ENCODE peak calls at places on chromosomes 12 and 14, in seven cellular contexts. One of them, this sample, is unnamed.

GRCh38 chr12:126617312-126617711 is 1552.1 kb downstream of the AACS start:
- DNase-seq in lower leg skin: no peak
- DNase-seq in fibroblast of mammary gland: peak
- DNase-seq in foreskin keratinocyte: no peak
- DNase-seq in tibial nerve: no peak
- DNase-seq in AG10803: no peak
- DNase-seq in Peyer's patch: no peak
- DNase-seq in this sample: no peak

GRCh38 chr14:67622675-67623074 is 3.0 kb downstream of the ARG2 start:
- DNase-seq in fibroblast of mammary gland: peak
- DNase-seq in lower leg skin: peak
- DNase-seq in foreskin keratinocyte: peak
- DNase-seq in AG10803: peak
- DNase-seq in Peyer's patch: no peak
- DNase-seq in tibial nerve: no peak
- DNase-seq in this sample: no peak

GRCh38 chr14:63229330-63230059 is 25.3 kb downstream of the RHOJ start:
- DNase-seq in foreskin keratinocyte: no peak
- DNase-seq in Peyer's patch: no peak
- DNase-seq in lower leg skin: no peak
- DNase-seq in tibial nerve: no peak
- DNase-seq in fibroblast of mammary gland: no peak
- DNase-seq in AG10803: no peak
- DNase-seq in this sample: no peak

GRCh38 chr14:32342151-32342853 is 13.2 kb downstream of the AKAP6 start:
- DNase-seq in fibroblast of mammary gland: peak
- DNase-seq in AG10803: no peak
- DNase-seq in foreskin keratinocyte: peak
- DNase-seq in tibial nerve: no peak
- DNase-seq in Peyer's patch: no peak
- DNase-seq in lower leg skin: no peak
- DNase-seq in this sample: no peak

GRCh38 chr14:70872678-70873020 is 34.6 kb upstream of the PCNX1 start:
- DNase-seq in tibial nerve: no peak
- DNase-seq in Peyer's patch: no peak
- DNase-seq in AG10803: no peak
- DNase-seq in foreskin keratinocyte: no peak
- DNase-seq in lower leg skin: no peak
- DNase-seq in fibroblast of mammary gland: no peak
- DNase-seq in this sample: no peak

GRCh38 chr14:85131523-85131922 is 398.4 kb upstream of the FLRT2 start:
- DNase-seq in tibial nerve: no peak
- DNase-seq in lower leg skin: no peak
- DNase-seq in foreskin keratinocyte: peak
- DNase-seq in AG10803: no peak
- DNase-seq in fibroblast of mammary gland: no peak
- DNase-seq in Peyer's patch: no peak
- DNase-seq in this sample: no peak

GRCh38 chr14:93017341-93017797 is 94.4 kb downstream of the CHGA start:
- DNase-seq in lower leg skin: no peak
- DNase-seq in foreskin keratinocyte: no peak
- DNase-seq in AG10803: no peak
- DNase-seq in fibroblast of mammary gland: no peak
- DNase-seq in tibial nerve: peak
- DNase-seq in Peyer's patch: no peak
- DNase-seq in this sample: no peak

GRCh38 chr12:84502907-84503787 is 409.5 kb downstream of the SLC6A15 start:
- DNase-seq in tibial nerve: no peak
- DNase-seq in lower leg skin: no peak
- DNase-seq in fibroblast of mammary gland: peak
- DNase-seq in AG10803: peak
- DNase-seq in Peyer's patch: no peak
- DNase-seq in foreskin keratinocyte: peak
- DNase-seq in this sample: no peak

GRCh38 chr12:56995930-56996496 is 10.3 kb downstream of the ZBTB39 start:
- DNase-seq in lower leg skin: no peak
- DNase-seq in tibial nerve: no peak
- DNase-seq in foreskin keratinocyte: no peak
- DNase-seq in AG10803: no peak
- DNase-seq in fibroblast of mammary gland: no peak
- DNase-seq in Peyer's patch: peak
- DNase-seq in this sample: no peak

GRCh38 chr14:90275455-90275814 is 19.1 kb downstream of the PSMC1 start:
- DNase-seq in Peyer's patch: no peak
- DNase-seq in AG10803: no peak
- DNase-seq in tibial nerve: no peak
- DNase-seq in foreskin keratinocyte: no peak
- DNase-seq in lower leg skin: no peak
- DNase-seq in fibroblast of mammary gland: no peak
- DNase-seq in this sample: no peak

GRCh38 chr12:46005823-46006222 is 15.4 kb upstream of the SCAF11 start:
- DNase-seq in fibroblast of mammary gland: no peak
- DNase-seq in tibial nerve: no peak
- DNase-seq in foreskin keratinocyte: no peak
- DNase-seq in lower leg skin: no peak
- DNase-seq in Peyer's patch: no peak
- DNase-seq in AG10803: no peak
- DNase-seq in this sample: no peak

GRCh38 chr12:80939231-80939950 is 1.7 kb upstream of the LIN7A start:
- DNase-seq in AG10803: peak
- DNase-seq in lower leg skin: no peak
- DNase-seq in Peyer's patch: no peak
- DNase-seq in fibroblast of mammary gland: peak
- DNase-seq in tibial nerve: no peak
- DNase-seq in foreskin keratinocyte: no peak
- DNase-seq in this sample: no peak

GRCh38 chr12:105773501-105773900 is 365.3 kb downstream of the NUAK1 start:
- DNase-seq in lower leg skin: no peak
- DNase-seq in AG10803: peak
- DNase-seq in fibroblast of mammary gland: no peak
- DNase-seq in tibial nerve: no peak
- DNase-seq in Peyer's patch: no peak
- DNase-seq in foreskin keratinocyte: no peak
- DNase-seq in this sample: no peak

GRCh38 chr14:33996450-33996849 is 45.6 kb upstream of the EGLN3 start:
- DNase-seq in Peyer's patch: no peak
- DNase-seq in tibial nerve: no peak
- DNase-seq in lower leg skin: no peak
- DNase-seq in AG10803: no peak
- DNase-seq in foreskin keratinocyte: no peak
- DNase-seq in fibroblast of mammary gland: no peak
- DNase-seq in this sample: no peak

GRCh38 chr12:124694846-124695497 is 127.6 kb upstream of the NCOR2 start:
- DNase-seq in foreskin keratinocyte: peak
- DNase-seq in tibial nerve: no peak
- DNase-seq in AG10803: peak
- DNase-seq in lower leg skin: no peak
- DNase-seq in fibroblast of mammary gland: peak
- DNase-seq in Peyer's patch: no peak
- DNase-seq in this sample: peak

GRCh38 chr12:106147956-106148355 is 9.2 kb upstream of the NUAK1 start:
- DNase-seq in Peyer's patch: no peak
- DNase-seq in tibial nerve: no peak
- DNase-seq in fibroblast of mammary gland: no peak
- DNase-seq in AG10803: no peak
- DNase-seq in foreskin keratinocyte: no peak
- DNase-seq in lower leg skin: no peak
- DNase-seq in this sample: no peak

GRCh38 chr12:126160912-126161311 is 1095.7 kb downstream of the AACS start:
- DNase-seq in AG10803: no peak
- DNase-seq in lower leg skin: no peak
- DNase-seq in tibial nerve: no peak
- DNase-seq in foreskin keratinocyte: no peak
- DNase-seq in fibroblast of mammary gland: no peak
- DNase-seq in Peyer's patch: no peak
- DNase-seq in this sample: no peak

GRCh38 chr12:85805654-85806053 is 30.6 kb downstream of the RASSF9 start:
- DNase-seq in AG10803: peak
- DNase-seq in foreskin keratinocyte: no peak
- DNase-seq in Peyer's patch: no peak
- DNase-seq in fibroblast of mammary gland: peak
- DNase-seq in lower leg skin: no peak
- DNase-seq in tibial nerve: no peak
- DNase-seq in this sample: no peak

GRCh38 chr12:52401526-52401925 is 4.6 kb downstream of the KRT82 start:
- DNase-seq in AG10803: no peak
- DNase-seq in Peyer's patch: no peak
- DNase-seq in fibroblast of mammary gland: no peak
- DNase-seq in tibial nerve: no peak
- DNase-seq in foreskin keratinocyte: no peak
- DNase-seq in lower leg skin: no peak
- DNase-seq in this sample: no peak

GRCh38 chr14:99715266-99716000 is 31.3 kb downstream of the CYP46A1 start:
- DNase-seq in tibial nerve: no peak
- DNase-seq in fibroblast of mammary gland: no peak
- DNase-seq in AG10803: no peak
- DNase-seq in lower leg skin: peak
- DNase-seq in Peyer's patch: peak
- DNase-seq in foreskin keratinocyte: no peak
- DNase-seq in this sample: no peak

GRCh38 chr14:104709387-104710019 is 14.5 kb upstream of the ADSS1 start:
- DNase-seq in fibroblast of mammary gland: no peak
- DNase-seq in tibial nerve: no peak
- DNase-seq in AG10803: no peak
- DNase-seq in foreskin keratinocyte: no peak
- DNase-seq in Peyer's patch: no peak
- DNase-seq in lower leg skin: no peak
- DNase-seq in this sample: no peak

GRCh38 chr14:63192085-63192484 is 12.2 kb upstream of the RHOJ start:
- DNase-seq in foreskin keratinocyte: peak
- DNase-seq in tibial nerve: no peak
- DNase-seq in Peyer's patch: no peak
- DNase-seq in AG10803: no peak
- DNase-seq in lower leg skin: no peak
- DNase-seq in fibroblast of mammary gland: peak
- DNase-seq in this sample: no peak

DNA sequence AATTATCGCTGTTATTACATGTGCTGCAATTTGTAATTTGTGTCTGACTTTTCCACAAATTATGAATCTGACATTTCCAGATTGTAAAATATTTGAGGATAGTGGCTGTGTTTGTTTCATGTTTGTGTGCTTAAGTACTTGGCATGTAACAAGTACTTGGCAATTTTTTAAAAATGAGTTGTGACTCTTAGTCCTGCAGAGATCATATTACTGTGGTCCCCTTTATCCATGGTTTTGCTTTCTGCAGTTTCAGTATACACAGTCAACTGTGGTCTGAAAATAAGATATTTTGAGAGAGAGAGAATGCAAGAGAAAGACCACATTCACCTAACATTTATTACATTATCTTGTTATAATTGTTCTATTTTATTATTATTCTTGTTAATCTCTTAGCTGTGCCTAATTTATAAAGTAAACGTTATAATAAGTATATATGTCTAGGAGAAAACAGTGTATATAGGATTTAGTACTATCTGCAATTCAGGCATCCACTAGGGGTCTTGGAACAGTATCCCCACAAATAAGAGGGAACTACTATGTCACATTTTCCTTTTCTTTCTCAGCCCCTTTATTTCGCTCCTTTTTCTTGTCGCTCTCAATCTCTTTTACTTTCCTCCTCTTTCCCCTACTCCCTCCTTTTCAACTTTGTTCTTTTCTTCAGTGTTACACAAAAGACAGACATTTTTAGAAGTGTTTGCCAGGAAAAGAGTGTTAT is 176.1 kb downstream of the FUT8 start:
- DNase-seq in tibial nerve: no peak
- DNase-seq in foreskin keratinocyte: no peak
- DNase-seq in AG10803: peak
- DNase-seq in lower leg skin: no peak
- DNase-seq in Peyer's patch: no peak
- DNase-seq in fibroblast of mammary gland: peak
- DNase-seq in this sample: no peak
- TF ChIP-seq CTCF in tibial nerve: no peak
- TF ChIP-seq CTCF in foreskin keratinocyte: no peak
- TF ChIP-seq CTCF in AG10803: no peak
- TF ChIP-seq CTCF in lower leg skin: no peak
- TF ChIP-seq CTCF in Peyer's patch: no peak
- TF ChIP-seq CTCF in fibroblast of mammary gland: no peak
- TF ChIP-seq CTCF in this sample: no peak

GRCh38 chr12:100557357-100557756 is 16.1 kb upstream of the GAS2L3 start:
- DNase-seq in Peyer's patch: no peak
- DNase-seq in lower leg skin: no peak
- DNase-seq in AG10803: no peak
- DNase-seq in tibial nerve: no peak
- DNase-seq in foreskin keratinocyte: no peak
- DNase-seq in fibroblast of mammary gland: no peak
- DNase-seq in this sample: no peak

GRCh38 chr12:100555722-100556121 is 17.8 kb upstream of the GAS2L3 start:
- DNase-seq in AG10803: peak
- DNase-seq in lower leg skin: no peak
- DNase-seq in foreskin keratinocyte: no peak
- DNase-seq in Peyer's patch: no peak
- DNase-seq in tibial nerve: no peak
- DNase-seq in fibroblast of mammary gland: peak
- DNase-seq in this sample: no peak

GRCh38 chr12:100553851-100554404 is 19.6 kb upstream of the GAS2L3 start:
- DNase-seq in lower leg skin: no peak
- DNase-seq in foreskin keratinocyte: no peak
- DNase-seq in tibial nerve: no peak
- DNase-seq in Peyer's patch: no peak
- DNase-seq in fibroblast of mammary gland: peak
- DNase-seq in AG10803: no peak
- DNase-seq in this sample: no peak

DNA sequence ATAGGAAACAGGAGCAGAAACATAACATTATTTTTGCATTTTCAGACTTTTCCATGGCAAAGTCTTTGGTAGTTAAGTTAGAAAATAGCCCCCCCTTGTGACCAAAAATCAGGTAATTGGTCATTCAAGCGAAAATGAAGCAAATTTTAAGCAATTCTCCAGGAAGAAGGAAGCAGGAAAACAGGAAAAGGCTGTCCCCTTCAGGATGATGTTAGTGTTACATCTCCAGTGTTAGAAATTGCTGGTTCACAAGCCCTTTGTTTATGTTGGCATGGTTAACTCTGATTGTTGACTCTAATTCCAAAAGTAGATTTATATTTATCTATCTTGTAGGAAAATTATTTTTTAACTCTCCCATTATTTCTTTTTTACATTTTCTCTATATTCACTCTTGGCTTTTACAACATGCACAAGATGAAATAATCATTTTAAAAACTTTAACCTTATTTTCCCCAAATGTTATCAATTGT is 18.8 kb upstream of the GAS2L3 start:
- DNase-seq in fibroblast of mammary gland: peak
- DNase-seq in Peyer's patch: no peak
- DNase-seq in AG10803: peak
- DNase-seq in lower leg skin: peak
- DNase-seq in foreskin keratinocyte: peak
- DNase-seq in tibial nerve: no peak
- DNase-seq in this sample: no peak
- TF ChIP-seq CTCF in fibroblast of mammary gland: peak
- TF ChIP-seq CTCF in Peyer's patch: peak
- TF ChIP-seq CTCF in AG10803: peak
- TF ChIP-seq CTCF in lower leg skin: no peak
- TF ChIP-seq CTCF in foreskin keratinocyte: peak
- TF ChIP-seq CTCF in tibial nerve: peak
- TF ChIP-seq CTCF in this sample: peak

GRCh38 chr12:110124184-110124995 is at the start of gene IFT81:
- DNase-seq in foreskin keratinocyte: peak
- DNase-seq in Peyer's patch: peak
- DNase-seq in AG10803: peak
- DNase-seq in tibial nerve: peak
- DNase-seq in lower leg skin: peak
- DNase-seq in fibroblast of mammary gland: peak
- DNase-seq in this sample: peak
- TF ChIP-seq CTCF in foreskin keratinocyte: peak
- TF ChIP-seq CTCF in Peyer's patch: no peak
- TF ChIP-seq CTCF in AG10803: no peak
- TF ChIP-seq CTCF in tibial nerve: no peak
- TF ChIP-seq CTCF in lower leg skin: no peak
- TF ChIP-seq CTCF in fibroblast of mammary gland: no peak
- TF ChIP-seq CTCF in this sample: no peak

GRCh38 chr14:75427482-75428229 is at the start of gene JDP2:
- DNase-seq in lower leg skin: peak
- DNase-seq in tibial nerve: peak
- DNase-seq in foreskin keratinocyte: peak
- DNase-seq in Peyer's patch: peak
- DNase-seq in AG10803: peak
- DNase-seq in fibroblast of mammary gland: peak
- DNase-seq in this sample: no peak
- TF ChIP-seq CTCF in lower leg skin: no peak
- TF ChIP-seq CTCF in tibial nerve: peak
- TF ChIP-seq CTCF in foreskin keratinocyte: peak
- TF ChIP-seq CTCF in Peyer's patch: peak
- TF ChIP-seq CTCF in AG10803: no peak
- TF ChIP-seq CTCF in fibroblast of mammary gland: no peak
- TF ChIP-seq CTCF in this sample: peak

This sample was measured in epithelial cell of proximal tubule.